ENCODE peak calls at places on chromosomes 11 and 22, in four cellular contexts. U, K, P and I are unnamed samples. For H3K4me1, the result is how much of the 10 kb centered on the place peaks cover.

GRCh38 chr11:61068581-61068980 is 33.7 kb upstream of the CD5 start:
- DNase-seq in U (no peak), K (no peak), P (no peak), I (no peak)

GRCh38 chr11:19557720-19558140 is 154.9 kb upstream of the NAV2 start:
- DNase-seq in U (peak), K (no peak), P (peak), I (peak)

GRCh38 chr11:64872790-64873488 is 5.5 kb downstream of the EHD1 start:
- DNase-seq in U (no peak), K (no peak), P (no peak), I (no peak)

GRCh38 chr22:23606204-23607131 is 25.7 kb downstream of the DRICH1 start:
- DNase-seq in U (no peak), K (no peak), P (no peak), I (no peak)

GRCh38 chr11:92843455-92843854 is 126.0 kb upstream of the MTNR1B start:
- DNase-seq in U (no peak), K (no peak), P (no peak), I (no peak)

GRCh38 chr11:132423266-132423665 is 1052.9 kb downstream of the NTM start:
- DNase-seq in U (no peak), K (no peak), P (no peak), I (no peak)

GRCh38 chr11:60870733-60871377 is 3.5 kb downstream of the ZP1 start:
- DNase-seq in U (no peak), K (no peak), P (no peak), I (peak)

GRCh38 chr11:18934195-18934808 is 4.9 kb downstream of the MRGPRX1 start:
- DNase-seq in U (no peak), K (no peak), P (no peak), I (no peak)

GRCh38 chr11:108672113-108672512 is 7.2 kb downstream of the DDX10 start:
- DNase-seq in U (no peak), K (no peak), P (peak), I (no peak)

GRCh38 chr22:50473855-50474671 is 772 bp downstream of the SBF1 start:
- DNase-seq in U (no peak), K (no peak), P (peak), I (peak)

GRCh38 chr11:1652778-1653540 is 23.4 kb downstream of the KRTAP5-5 start:
- DNase-seq in U (no peak), K (no peak), P (peak), I (peak)

GRCh38 chr22:40046126-40046525 is 51.4 kb downstream of the FAM83F start:
- DNase-seq in U (no peak), K (no peak), P (no peak), I (no peak)

GRCh38 chr22:40043086-40043485 is 48.3 kb downstream of the FAM83F start:
- DNase-seq in U (no peak), K (no peak), P (no peak), I (no peak)

GRCh38 chr22:40044870-40045834 is 50.4 kb downstream of the FAM83F start:
- DNase-seq in U (no peak), K (no peak), P (peak), I (peak)

GRCh38 chr22:40043793-40044101 is 49.0 kb downstream of the FAM83F start:
- DNase-seq in U (no peak), K (no peak), P (no peak), I (no peak)

GRCh38 chr22:40044102-40044869 is 49.5 kb downstream of the FAM83F start:
- DNase-seq in U (peak), K (peak), P (peak), I (peak)
- H3K4me1 ChIP-seq in U (under half), K (under half), P (under half), I (under half)

DNA sequence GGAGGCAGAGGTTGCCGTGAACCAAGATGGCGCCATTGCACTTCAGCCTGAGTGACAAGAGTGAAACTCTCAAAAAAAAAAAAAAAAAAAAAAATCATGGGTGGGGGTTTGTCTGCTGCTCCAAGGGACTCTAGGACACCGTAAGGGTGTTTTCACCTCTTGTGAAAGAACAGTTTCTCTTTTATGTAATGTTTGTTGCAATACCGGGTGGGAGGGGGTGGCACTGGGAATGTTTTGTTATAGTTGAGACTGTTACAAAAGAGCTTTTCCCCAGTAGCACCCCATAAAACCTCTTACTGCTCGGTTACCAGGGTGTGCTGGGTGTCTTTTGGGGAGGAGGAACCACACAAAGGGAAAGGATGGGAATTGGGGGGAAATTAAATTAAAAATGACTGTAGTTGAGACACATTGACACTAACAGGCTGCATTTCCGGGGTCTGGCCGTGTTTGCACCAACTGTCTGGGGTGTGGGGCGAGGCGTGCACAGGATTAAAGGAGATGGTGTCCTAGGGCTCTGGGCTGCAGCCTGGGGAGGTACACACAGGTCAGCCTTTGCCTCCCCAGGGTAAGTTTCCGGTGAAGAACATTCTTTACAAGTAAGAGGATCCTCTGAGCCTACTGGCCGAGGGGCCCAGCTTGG is 1.6 kb downstream of the NFAM1 start:
- DNase-seq in U (no peak), K (no peak), P (no peak), I (no peak)
- H3K4me2 ChIP-seq in U (no peak), K (no peak), P (no peak), I (no peak)

DNA sequence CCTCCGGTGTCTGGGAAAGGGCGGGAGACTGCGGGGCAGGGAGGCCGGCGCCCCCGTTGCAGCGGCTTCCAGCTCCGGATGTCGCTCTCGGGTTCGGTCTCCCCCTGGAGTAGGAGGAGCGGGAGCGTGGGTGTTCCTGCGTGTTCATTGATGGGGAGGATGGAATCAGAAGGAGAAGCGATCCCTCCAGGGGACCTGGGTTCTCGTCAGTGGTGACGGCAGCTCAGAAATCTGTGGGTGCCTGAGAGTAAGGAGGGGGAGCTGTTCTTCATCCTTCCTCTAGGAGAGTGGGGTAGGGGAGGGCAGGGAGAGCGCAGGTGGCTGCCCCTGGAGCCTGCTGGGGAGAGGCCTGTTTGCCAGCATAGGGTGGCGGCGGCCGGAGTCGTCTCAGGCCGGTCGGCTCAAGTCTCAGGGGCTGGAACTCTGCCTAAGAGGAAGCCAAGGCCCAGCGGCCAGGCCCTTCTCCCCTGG is 1.1 kb downstream of the UBASH3B start:
- DNase-seq in U (no peak), K (no peak), P (peak), I (peak)
- TF ChIP-seq CTCF in U (no peak), K (no peak), P (no peak), I (peak)

DNA sequence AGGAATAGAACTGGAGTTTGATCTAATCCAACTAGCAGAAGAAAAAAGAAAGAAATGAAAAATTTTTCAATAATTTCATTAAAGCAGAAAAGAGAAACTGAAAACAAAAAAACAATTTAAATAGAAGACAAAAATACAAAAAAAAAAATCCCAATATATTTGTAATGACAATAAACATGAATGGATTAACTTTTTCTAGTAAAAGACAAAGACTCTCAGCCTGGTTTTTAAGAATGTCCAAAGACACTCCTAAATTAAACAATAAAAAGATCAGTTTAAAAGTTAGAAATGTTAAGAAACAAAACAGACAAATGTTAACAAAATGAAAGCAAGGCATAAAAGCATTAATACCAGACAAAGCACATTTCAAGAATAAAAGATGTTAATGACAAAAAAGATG is 50.3 kb upstream of the ME3 start:
- DNase-seq in U (no peak), K (no peak), P (no peak), I (no peak)
- H3K4me1 ChIP-seq in U (under half), K (under half), P (under half), I (under half)

GRCh38 chr22:19984851-19985811 is 31.5 kb downstream of the ARVCF start:
- DNase-seq in U (no peak), K (no peak), P (no peak), I (no peak)

GRCh38 chr22:19987394-19988306 is 29.0 kb downstream of the ARVCF start:
- DNase-seq in U (no peak), K (no peak), P (no peak), I (no peak)

GRCh38 chr22:19984201-19984753 is 32.3 kb downstream of the ARVCF start:
- DNase-seq in U (peak), K (no peak), P (peak), I (no peak)

GRCh38 chr22:19986410-19987341 is 29.9 kb downstream of the ARVCF start:
- DNase-seq in U (no peak), K (no peak), P (peak), I (no peak)

GRCh38 chr22:19986011-19986409 is 30.6 kb downstream of the ARVCF start:
- DNase-seq in U (no peak), K (no peak), P (no peak), I (no peak)
- H3K4me2 ChIP-seq in U (peak), K (no peak), P (peak), I (no peak)

GRCh38 chr11:35407041-35407440 is 12.3 kb downstream of the SLC1A2 start:
- DNase-seq in U (no peak), K (no peak), P (no peak), I (no peak)

GRCh38 chr11:35413568-35413967 is 5.8 kb downstream of the SLC1A2 start:
- DNase-seq in U (no peak), K (no peak), P (no peak), I (no peak)

GRCh38 chr11:35415488-35415887 is 3.9 kb downstream of the SLC1A2 start:
- DNase-seq in U (no peak), K (no peak), P (no peak), I (no peak)

DNA sequence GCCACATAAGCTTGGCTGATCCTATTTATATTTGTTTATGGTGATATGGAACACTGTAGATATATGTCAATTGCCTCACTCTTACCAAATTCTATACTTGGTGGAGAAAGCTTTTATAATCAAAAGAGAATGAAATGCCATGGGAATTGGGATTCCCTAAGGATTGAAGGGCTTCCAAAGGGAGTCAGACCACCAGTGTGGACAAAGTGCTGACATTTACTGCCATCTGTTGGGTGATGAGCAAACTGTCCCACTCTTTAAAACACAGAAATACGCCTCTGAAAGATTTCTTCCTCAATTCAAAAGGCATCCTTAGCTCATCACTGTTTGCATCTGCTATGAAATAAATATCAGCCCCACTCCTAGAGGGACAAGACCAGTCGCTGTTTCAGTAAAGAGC is 7.1 kb downstream of the SLC1A2 start:
- DNase-seq in U (no peak), K (no peak), P (peak), I (no peak)
- TF ChIP-seq CTCF in U (peak), K (peak), P (peak), I (peak)